ENCODE peak calls at places on chromosomes 1 and 21, in ten cellular contexts. Z is endothelial cell, R is hepatocyte, L is AG04450, U is heart right ventricle, Y is right lobe of liver, H is kidney, A is HepG2, M is BE2C, Q is tibial artery. G is an unnamed sample.

GRCh38 chr1:110292327-110292741 is 46.8 kb upstream of the RBM15 start:
- DNase-seq in Z (no peak), R (peak), L (no peak), U (no peak), Y (no peak), H (no peak), A (no peak), M (no peak), Q (no peak), G (peak)

GRCh38 chr1:32014199-32014936 is 700 bp downstream of the KHDRBS1 start:
- DNase-seq in Z (peak), R (peak), L (peak), U (peak), Y (peak), H (peak), A (no peak), M (peak), Q (peak), G (peak)

GRCh38 chr21:46011267-46011967 is 29.8 kb downstream of the COL6A1 start:
- DNase-seq in Z (no peak), R (no peak), L (no peak), U (no peak), Y (no peak), H (no peak), A (no peak), M (no peak), Q (no peak), G (no peak)

GRCh38 chr1:43703836-43704235 is 3.5 kb upstream of the ST3GAL3 start:
- DNase-seq in Z (no peak), R (no peak), L (no peak), U (no peak), Y (no peak), H (no peak), A (no peak), M (no peak), Q (no peak), G (no peak)

GRCh38 chr1:160637821-160638539 is 8.9 kb downstream of the SLAMF1 start:
- DNase-seq in Z (no peak), R (no peak), L (no peak), U (no peak), Y (no peak), H (no peak), A (peak), M (no peak), Q (no peak), G (no peak)

GRCh38 chr1:155968670-155969069 is 9.7 kb downstream of the ARHGEF2 start:
- DNase-seq in Z (no peak), R (no peak), L (peak), U (peak), Y (no peak), H (no peak), A (no peak), M (peak), Q (no peak), G (no peak)

GRCh38 chr1:248710305-248710900 is 7.8 kb upstream of the OR14I1 start:
- DNase-seq in Z (no peak), R (no peak), L (no peak), U (no peak), Y (no peak), H (no peak), A (no peak), M (no peak), Q (no peak), G (no peak)

GRCh38 chr1:223748773-223749733 is 36.7 kb downstream of the CAPN2 start:
- DNase-seq in Z (peak), R (peak), L (no peak), U (peak), Y (peak), H (peak), A (no peak), M (peak), Q (peak), G (peak)

GRCh38 chr1:161739865-161740566 is 9.6 kb upstream of the DUSP12 start:
- DNase-seq in Z (no peak), R (no peak), L (no peak), U (no peak), Y (no peak), H (no peak), A (no peak), M (no peak), Q (peak), G (no peak)

GRCh38 chr1:151813271-151813977 is 8.2 kb upstream of the LINGO4 start:
- DNase-seq in Z (no peak), R (no peak), L (no peak), U (no peak), Y (no peak), H (no peak), A (no peak), M (no peak), Q (no peak), G (no peak)

GRCh38 chr1:7454052-7454815 is 316.9 kb upstream of the VAMP3 start:
- DNase-seq in Z (peak), R (peak), L (no peak), U (peak), Y (no peak), H (no peak), A (no peak), M (peak), Q (no peak), G (no peak)

GRCh38 chr1:200107004-200107470 is 79.5 kb downstream of the NR5A2 start:
- DNase-seq in Z (no peak), R (no peak), L (no peak), U (no peak), Y (no peak), H (no peak), A (no peak), M (no peak), Q (no peak), G (no peak)

GRCh38 chr1:164780863-164781262 is 221.9 kb downstream of the PBX1 start:
- DNase-seq in Z (no peak), R (peak), L (peak), U (no peak), Y (no peak), H (no peak), A (no peak), M (no peak), Q (peak), G (no peak)

GRCh38 chr1:64516803-64517568 is 47.1 kb downstream of the CACHD1 start:
- DNase-seq in Z (no peak), R (no peak), L (no peak), U (no peak), Y (no peak), H (no peak), A (no peak), M (no peak), Q (no peak), G (no peak)

GRCh38 chr1:31815752-31816484 is at the start of gene SPOCD1:
- DNase-seq in Z (peak), R (peak), L (peak), U (peak), Y (peak), H (peak), A (peak), M (peak), Q (peak), G (peak)

GRCh38 chr1:59432531-59433439 is 135.9 kb downstream of the FGGY start:
- DNase-seq in Z (no peak), R (peak), L (no peak), U (no peak), Y (no peak), H (no peak), A (peak), M (no peak), Q (no peak), G (no peak)

GRCh38 chr1:67626495-67627235 is 58.3 kb upstream of the GADD45A start:
- DNase-seq in Z (no peak), R (no peak), L (no peak), U (no peak), Y (no peak), H (no peak), A (no peak), M (no peak), Q (no peak), G (no peak)

GRCh38 chr21:43832648-43833047 is 32.4 kb upstream of the AGPAT3 start:
- DNase-seq in Z (no peak), R (no peak), L (no peak), U (no peak), Y (no peak), H (peak), A (no peak), M (no peak), Q (no peak), G (no peak)

GRCh38 chr1:185017338-185017737 is 28.0 kb upstream of the RNF2 start:
- DNase-seq in Z (no peak), R (peak), L (peak), U (no peak), Y (no peak), H (no peak), A (no peak), M (no peak), Q (no peak), G (no peak)

GRCh38 chr1:217403321-217403720 is 227.6 kb downstream of the GPATCH2 start:
- DNase-seq in Z (no peak), R (no peak), L (no peak), U (no peak), Y (no peak), H (no peak), A (no peak), M (no peak), Q (no peak), G (no peak)

GRCh38 chr1:8116892-8117262 is 90.8 kb upstream of the ERRFI1 start:
- DNase-seq in Z (no peak), R (peak), L (peak), U (peak), Y (peak), H (peak), A (peak), M (no peak), Q (peak), G (no peak)

GRCh38 chr1:20371411-20371810 is 80.7 kb downstream of the VWA5B1 start:
- DNase-seq in Z (peak), R (peak), L (no peak), U (no peak), Y (no peak), H (peak), A (no peak), M (no peak), Q (no peak), G (no peak)

GRCh38 chr1:173914366-173914871 is 2.7 kb downstream of the SERPINC1 start:
- DNase-seq in Z (peak), R (peak), L (no peak), U (no peak), Y (peak), H (no peak), A (peak), M (peak), Q (no peak), G (no peak)

GRCh38 chr1:14585771-14586170 is 12.7 kb upstream of the KAZN start:
- DNase-seq in Z (no peak), R (no peak), L (no peak), U (no peak), Y (no peak), H (no peak), A (no peak), M (no peak), Q (no peak), G (no peak)

GRCh38 chr1:208544794-208545193 is 300.6 kb upstream of the PLXNA2 start:
- DNase-seq in Z (no peak), R (no peak), L (no peak), U (no peak), Y (no peak), H (no peak), A (no peak), M (no peak), Q (no peak), G (no peak)

GRCh38 chr1:228100822-228101613 is 2.1 kb downstream of the C1orf35 start:
- DNase-seq in Z (no peak), R (no peak), L (no peak), U (no peak), Y (no peak), H (peak), A (no peak), M (no peak), Q (no peak), G (no peak)

GRCh38 chr1:1084028-1084371 is 9.9 kb upstream of the RNF223 start:
- DNase-seq in Z (no peak), R (no peak), L (no peak), U (no peak), Y (no peak), H (peak), A (no peak), M (no peak), Q (no peak), G (no peak)

GRCh38 chr1:172697463-172698100 is 38.7 kb downstream of the FASLG start:
- DNase-seq in Z (no peak), R (no peak), L (no peak), U (no peak), Y (no peak), H (no peak), A (no peak), M (no peak), Q (no peak), G (no peak)

GRCh38 chr1:203090667-203091320 is 5.0 kb upstream of the MYOG start:
- DNase-seq in Z (no peak), R (no peak), L (no peak), U (no peak), Y (no peak), H (no peak), A (no peak), M (no peak), Q (no peak), G (no peak)

GRCh38 chr1:41355356-41355755 is 5.9 kb upstream of the FOXO6 start:
- DNase-seq in Z (no peak), R (no peak), L (no peak), U (no peak), Y (peak), H (no peak), A (no peak), M (no peak), Q (no peak), G (no peak)

GRCh38 chr1:30790850-30791778 is 33.5 kb upstream of the LAPTM5 start:
- DNase-seq in Z (no peak), R (no peak), L (no peak), U (no peak), Y (no peak), H (peak), A (no peak), M (no peak), Q (no peak), G (no peak)

GRCh38 chr1:112852276-112852675 is 103.7 kb downstream of the SLC16A1 start:
- DNase-seq in Z (no peak), R (peak), L (no peak), U (no peak), Y (no peak), H (no peak), A (no peak), M (no peak), Q (no peak), G (no peak)

GRCh38 chr1:51581286-51581685 is 35.6 kb upstream of the OSBPL9 start:
- DNase-seq in Z (no peak), R (no peak), L (no peak), U (no peak), Y (no peak), H (no peak), A (peak), M (no peak), Q (no peak), G (no peak)

GRCh38 chr1:234713859-234714258 is 103.9 kb upstream of the IRF2BP2 start:
- DNase-seq in Z (no peak), R (no peak), L (no peak), U (no peak), Y (no peak), H (no peak), A (no peak), M (no peak), Q (no peak), G (no peak)

GRCh38 chr21:28521932-28522826 is 470.5 kb downstream of the LTN1 start:
- DNase-seq in Z (peak), R (peak), L (peak), U (no peak), Y (no peak), H (no peak), A (no peak), M (peak), Q (no peak), G (no peak)

GRCh38 chr1:238701024-238701423 is 685.3 kb upstream of the CHRM3 start:
- DNase-seq in Z (no peak), R (no peak), L (no peak), U (no peak), Y (no peak), H (no peak), A (no peak), M (no peak), Q (no peak), G (no peak)

DNA sequence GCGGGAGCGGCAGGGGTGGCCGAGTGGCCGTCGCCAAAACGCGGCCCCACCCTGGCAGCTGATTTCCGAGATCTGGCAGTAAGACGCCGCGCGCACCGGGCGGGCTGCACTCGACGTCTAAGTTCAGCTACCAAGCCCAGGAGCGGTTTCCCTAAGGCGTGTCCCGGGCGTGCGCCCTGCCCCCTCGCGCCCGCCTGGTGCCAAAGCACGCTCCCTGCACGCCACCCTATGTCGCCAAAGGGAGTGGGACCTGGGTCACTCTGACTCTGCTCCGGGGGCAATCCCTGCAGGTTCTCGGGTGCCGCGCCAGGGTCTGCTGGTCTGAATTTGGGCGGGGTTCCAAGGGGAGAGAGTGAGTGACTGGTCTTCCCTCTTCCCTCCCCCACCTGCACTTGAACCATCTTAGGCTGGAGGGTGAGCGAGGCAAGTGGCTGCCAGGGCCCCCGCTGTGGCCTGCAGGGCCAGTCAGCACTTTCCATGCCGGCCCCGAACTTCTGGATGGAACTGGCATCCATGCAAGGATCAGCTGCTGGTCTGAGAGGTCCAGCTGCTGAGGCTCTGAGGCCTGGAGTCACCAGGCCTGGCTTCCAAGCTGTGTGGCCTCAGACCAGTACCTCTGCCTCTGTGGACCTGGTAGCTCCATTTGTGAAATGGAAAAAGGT is at the start of gene LRRC38:
- DNase-seq in Z (peak), R (peak), L (no peak), U (peak), Y (no peak), H (no peak), A (no peak), M (no peak), Q (no peak), G (no peak)
- TF ChIP-seq CTCF in Z (peak), R (peak), L (no peak), U (peak), Y (no peak), H (no peak), A (no peak), M (no peak), Q (no peak), G (no peak)

GRCh38 chr1:26161408-26162219 is 2.7 kb downstream of the FAM110D start:
- DNase-seq in Z (peak), R (peak), L (no peak), U (peak), Y (no peak), H (no peak), A (no peak), M (peak), Q (peak), G (no peak)
- TF ChIP-seq CTCF in Z (peak), R (peak), L (peak), U (peak), Y (peak), H (peak), A (peak), M (no peak), Q (no peak), G (no peak)

DNA sequence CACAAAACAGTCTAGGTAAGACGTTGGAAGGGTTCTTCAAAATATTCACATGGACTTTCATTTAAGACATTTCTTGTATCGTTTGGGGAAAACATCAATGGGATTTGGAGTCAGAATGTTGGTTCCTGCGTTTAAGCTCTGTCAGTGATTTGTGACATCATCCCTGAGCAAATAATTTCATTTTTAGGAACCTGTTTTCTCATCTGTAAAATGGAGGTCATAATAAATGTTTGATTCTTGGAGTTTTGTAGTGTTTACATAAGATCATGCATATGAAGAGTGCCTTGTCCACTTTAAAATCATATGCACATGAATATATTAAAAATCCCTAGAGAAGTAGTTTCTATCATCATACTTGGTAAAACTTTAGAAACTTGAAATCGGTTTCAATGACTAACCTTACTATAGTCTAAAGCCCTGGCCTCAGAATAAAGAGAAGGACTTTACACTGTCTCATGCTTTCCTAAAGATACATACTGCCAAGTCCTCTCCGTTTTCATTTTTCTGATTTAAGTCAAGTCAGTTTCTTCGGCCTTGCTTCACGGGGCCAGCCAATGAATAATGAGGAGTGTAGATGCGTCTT is 178.4 kb downstream of the ADSS2 start:
- DNase-seq in Z (no peak), R (no peak), L (no peak), U (no peak), Y (no peak), H (no peak), A (no peak), M (no peak), Q (no peak), G (no peak)
- TF ChIP-seq CTCF in Z (no peak), R (no peak), L (no peak), U (no peak), Y (no peak), H (no peak), A (no peak), M (no peak), Q (no peak), G (no peak)

GRCh38 chr1:3349161-3349967 is 105.1 kb upstream of the ARHGEF16 start:
- DNase-seq in Z (no peak), R (peak), L (no peak), U (peak), Y (no peak), H (no peak), A (peak), M (no peak), Q (no peak), G (no peak)
- TF ChIP-seq CTCF in Z (no peak), R (peak), L (peak), U (peak), Y (no peak), H (no peak), A (peak), M (no peak), Q (peak), G (no peak)

DNA sequence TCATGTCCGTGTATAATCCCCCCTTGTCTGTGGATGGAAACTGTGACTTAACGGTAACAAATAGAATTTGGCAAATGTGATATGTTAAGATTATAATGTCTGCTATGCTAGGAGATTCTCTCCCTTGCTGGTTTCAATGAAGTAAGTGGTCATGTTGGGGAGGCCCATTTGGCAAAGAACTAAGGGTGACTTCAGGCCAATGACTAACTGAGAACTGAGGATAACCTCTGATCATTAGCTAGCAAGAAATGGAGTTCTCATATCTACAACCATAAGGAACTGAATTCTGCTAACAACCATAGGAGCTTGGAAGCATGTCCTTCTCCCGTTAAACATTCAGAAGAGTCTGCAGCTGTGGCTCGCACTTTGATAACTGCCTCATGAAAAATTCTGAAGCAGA is 2.3 kb downstream of the IFI44L start:
- DNase-seq in Z (no peak), R (no peak), L (no peak), U (no peak), Y (no peak), H (no peak), A (no peak), M (no peak), Q (no peak), G (no peak)
- TF ChIP-seq CTCF in Z (no peak), R (no peak), L (no peak), U (no peak), Y (no peak), H (no peak), A (no peak), M (no peak), Q (no peak), G (no peak)

GRCh38 chr1:22978299-22978698 is 5.6 kb upstream of the LACTBL1 start:
- DNase-seq in Z (no peak), R (no peak), L (peak), U (no peak), Y (no peak), H (no peak), A (no peak), M (no peak), Q (no peak), G (no peak)
- TF ChIP-seq CTCF in Z (no peak), R (no peak), L (no peak), U (no peak), Y (no peak), H (no peak), A (no peak), M (no peak), Q (no peak), G (no peak)

G was measured in prostate gland.